ENCODE peak calls at places on chromosomes 1 and 21, in eight cellular contexts. E is K562, Z is body of pancreas, N is HCT116, B is heart left ventricle, Q is A549, C is right lobe of liver, W is HepG2. S is an unnamed sample.

GRCh38 chr1:182309631-182310351 is 81.8 kb downstream of the GLUL start:
- ATAC-seq in Q (no peak), Z (no peak), C (peak; percentile 94), N (no peak), B (no peak), E (peak; percentile 30), W (peak; percentile 99), S (peak; percentile 36)

GRCh38 chr1:231584117-231584516 is 42.5 kb upstream of the DISC1 start:
- ATAC-seq in W (peak; percentile 58), N (peak; percentile 70), E (peak; percentile 88), Q (peak; percentile 90), Z (no peak), C (peak; percentile 74), B (no peak), S (no peak)

GRCh38 chr1:99634971-99635624 is 10.8 kb upstream of the PALMD start:
- ATAC-seq in N (no peak), C (no peak), W (peak; percentile 87), E (no peak), Q (no peak), B (no peak), Z (no peak), S (no peak)

GRCh38 chr1:173996995-173997394 is 25.2 kb downstream of the RC3H1 start:
- ATAC-seq in E (no peak), Q (no peak), C (no peak), N (no peak), B (no peak), W (no peak), Z (no peak), S (no peak)

GRCh38 chr1:23436520-23437354 is 12.2 kb upstream of the TCEA3 start:
- ATAC-seq in N (peak; percentile 100), B (peak; percentile 31), Q (peak; percentile 60), W (no peak), Z (no peak), C (no peak), E (peak; percentile 100), S (peak; percentile 37)

GRCh38 chr1:248187363-248187762 is 9.7 kb upstream of the OR2M3 start:
- ATAC-seq in B (no peak), Z (no peak), W (no peak), Q (no peak), E (no peak), N (no peak), C (no peak), S (no peak)

GRCh38 chr1:59452559-59452958 is 155.7 kb downstream of the FGGY start:
- ATAC-seq in Q (no peak), C (no peak), B (no peak), W (no peak), E (no peak), N (no peak), Z (no peak), S (no peak)

GRCh38 chr1:5896706-5897105 is 95.5 kb downstream of the NPHP4 start:
- ATAC-seq in Q (no peak), E (no peak), N (no peak), Z (no peak), C (peak; percentile 64), W (no peak), B (no peak), S (no peak)

GRCh38 chr1:164688791-164689190 is 129.8 kb downstream of the PBX1 start:
- ATAC-seq in E (no peak), Z (no peak), N (no peak), C (no peak), W (no peak), B (no peak), Q (no peak), S (no peak)

GRCh38 chr1:235809949-235810348 is 56.8 kb downstream of the LYST start:
- ATAC-seq in Z (no peak), B (no peak), Q (no peak), E (no peak), C (no peak), N (no peak), W (no peak), S (no peak)

GRCh38 chr1:189103956-189104355 is 1373.7 kb downstream of the BRINP3 start:
- ATAC-seq in W (no peak), B (no peak), C (no peak), Z (no peak), Q (no peak), N (no peak), E (no peak), S (no peak)

GRCh38 chr21:27129694-27130093 is 162.8 kb upstream of the ADAMTS5 start:
- ATAC-seq in N (no peak), B (no peak), Z (no peak), C (no peak), Q (no peak), E (no peak), W (no peak), S (no peak)

GRCh38 chr1:211382182-211382713 is 55.6 kb downstream of the TRAF5 start:
- ATAC-seq in W (no peak), E (no peak), B (no peak), Q (peak; percentile 19), Z (no peak), N (no peak), C (no peak), S (no peak)

GRCh38 chr1:160666079-160666442 is 19.2 kb upstream of the SLAMF1 start:
- ATAC-seq in B (no peak), Q (no peak), C (peak; percentile 41), W (no peak), N (no peak), E (peak; percentile 87), Z (no peak), S (no peak)

GRCh38 chr1:231626951-231627614 is 493 bp downstream of the DISC1 start:
- ATAC-seq in Q (peak; percentile 77), E (peak; percentile 41), Z (peak; percentile 65), N (peak; percentile 60), C (peak; percentile 72), W (peak; percentile 86), B (peak; percentile 87), S (peak; percentile 82)

GRCh38 chr1:43541721-43542401 is 11.2 kb downstream of the PTPRF start:
- ATAC-seq in W (peak; percentile 50), N (no peak), E (no peak), C (peak; percentile 67), Z (peak; percentile 66), Q (no peak), B (peak; percentile 95), S (peak; percentile 90)

GRCh38 chr1:8754993-8755392 is 62.4 kb downstream of the RERE start:
- ATAC-seq in W (peak; percentile 92), Q (no peak), Z (no peak), E (no peak), C (peak; percentile 85), B (no peak), N (no peak), S (no peak)

GRCh38 chr1:5688479-5689077 is 303.6 kb downstream of the NPHP4 start:
- ATAC-seq in B (no peak), E (peak; percentile 71), Q (no peak), W (no peak), N (no peak), C (no peak), Z (no peak), S (no peak)

GRCh38 chr1:172308577-172308976 is 111.9 kb upstream of the C1orf105 start:
- ATAC-seq in E (no peak), Z (no peak), Q (no peak), B (no peak), C (no peak), W (no peak), N (no peak), S (no peak)

GRCh38 chr1:46039571-46040052 is 92.8 kb downstream of the PIK3R3 start:
- ATAC-seq in N (no peak), E (no peak), Q (no peak), W (no peak), B (peak; percentile 43), C (peak; percentile 66), Z (no peak), S (peak; percentile 39)

GRCh38 chr1:64192290-64192689 is 11.1 kb upstream of the UBE2U start:
- ATAC-seq in Q (no peak), Z (no peak), C (no peak), E (no peak), W (no peak), B (no peak), N (no peak), S (no peak)

GRCh38 chr1:195054217-195054687 is 1554.0 kb downstream of the KCNT2 start:
- ATAC-seq in N (no peak), Q (no peak), B (no peak), E (no peak), Z (no peak), W (no peak), C (no peak), S (no peak)

GRCh38 chr1:27569088-27569459 is 34.9 kb downstream of the AHDC1 start:
- ATAC-seq in B (no peak), N (peak; percentile 4), Z (peak; percentile 5), E (peak; percentile 0), W (peak; percentile 11), C (no peak), Q (peak; percentile 15), S (peak; percentile 21)

DNA sequence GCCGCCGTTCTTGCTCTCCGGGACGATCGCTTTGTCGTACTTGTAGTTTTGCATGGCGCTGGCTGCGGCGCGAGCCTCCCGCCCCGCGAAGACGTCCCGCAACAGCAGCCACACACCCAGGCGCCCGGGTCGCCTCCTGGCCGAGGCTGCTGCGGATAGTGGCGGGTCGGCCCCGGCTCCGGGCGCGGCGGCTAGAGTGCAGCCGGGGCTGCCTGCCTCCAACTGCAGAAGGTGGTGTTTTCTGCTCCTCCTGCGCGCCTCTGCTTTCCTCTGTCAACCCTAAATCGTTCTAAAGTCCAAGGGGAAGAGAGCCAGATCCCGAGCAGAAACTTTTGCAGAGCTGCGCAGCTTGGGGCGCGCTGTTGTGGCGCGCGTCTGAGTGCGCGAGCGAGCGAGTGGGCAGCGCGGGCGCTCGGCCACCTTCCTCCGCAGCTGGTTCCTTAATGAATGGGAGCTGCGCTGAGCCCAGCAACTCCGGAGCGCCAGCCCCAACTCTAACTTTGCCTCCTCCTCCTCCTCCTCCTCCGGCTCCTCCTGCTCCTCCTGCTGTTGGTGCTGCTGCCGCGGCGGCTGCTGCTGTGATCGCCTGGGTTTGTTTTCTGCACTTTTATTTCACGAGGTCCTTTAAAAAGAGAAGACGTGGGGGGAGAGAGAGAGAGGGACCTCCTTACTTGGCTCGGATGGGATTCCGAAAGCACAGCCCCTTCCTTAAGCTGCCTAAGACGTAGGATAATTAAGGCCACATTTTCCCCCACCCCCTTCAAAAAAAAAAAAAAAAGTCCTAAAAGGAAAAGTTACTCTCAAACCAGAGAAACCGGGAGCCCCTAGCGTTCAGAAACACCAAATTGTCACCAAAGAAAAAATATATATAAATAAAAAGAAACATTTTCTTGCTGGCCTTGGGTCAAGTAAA is at the start of gene PLPP3:
- ATAC-seq in B (peak; percentile 93), N (peak; percentile 91), Z (peak; percentile 89), Q (peak; percentile 95), W (peak; percentile 85), C (peak; percentile 75), E (no peak), S (peak; percentile 92)
- TF ChIP-seq POLR2A in B (peak; percentile 94), N (peak; percentile 90), Z (peak; percentile 96), Q (peak; percentile 75), W (peak; percentile 95), C (peak; percentile 95), E (no peak), S (peak; percentile 94)

GRCh38 chr1:12005488-12006166 is 13.7 kb upstream of the MIIP start:
- ATAC-seq in C (peak; percentile 58), E (peak; percentile 88), Z (no peak), Q (no peak), B (peak; percentile 55), N (no peak), W (no peak), S (no peak)
- TF ChIP-seq POLR2A in C (no peak), E (no peak), Z (no peak), Q (no peak), B (no peak), N (no peak), W (no peak), S (no peak)

GRCh38 chr1:153352523-153352922 is 3.9 kb upstream of the PGLYRP4 start:
- ATAC-seq in N (peak; percentile 68), E (peak; percentile 85), W (peak; percentile 58), Z (peak; percentile 78), B (peak; percentile 72), C (peak; percentile 86), Q (peak; percentile 76), S (peak; percentile 63)
- TF ChIP-seq POLR2A in N (no peak), E (no peak), W (no peak), Z (no peak), B (no peak), C (no peak), Q (no peak), S (no peak)

GRCh38 chr1:53837924-53838653 is at the start of gene NDC1:
- ATAC-seq in W (peak; percentile 97), N (peak; percentile 92), B (peak; percentile 98), E (peak; percentile 96), C (peak; percentile 97), Z (peak; percentile 98), Q (peak; percentile 98), S (peak; percentile 98)
- TF ChIP-seq POLR2A in W (peak; percentile 75), N (peak; percentile 77), B (peak; percentile 34), E (peak; percentile 92), C (peak; percentile 53), Z (peak; percentile 43), Q (peak; percentile 64), S (peak; percentile 28)

S was measured in gastroesophageal sphincter.